ENCODE peak calls at places on chromosomes 16 and 17, in eight cellular contexts. One of them, this sample, is unnamed.

GRCh38 chr17:29197516-29198272 is 17.5 kb upstream of the MYO18A start:
- DNase-seq in PC-9: no peak
- DNase-seq in tibial nerve: no peak
- DNase-seq in adrenal gland: no peak
- DNase-seq in GM23338: no peak
- DNase-seq in psoas muscle: no peak
- DNase-seq in H9: no peak
- DNase-seq in activated CD8-positive, alpha-beta T cell treated with anti-CD3 and anti-CD28 coated beads for 36 hours: no peak
- DNase-seq in this sample: no peak

GRCh38 chr17:33338242-33338641 is 45.1 kb upstream of the ASIC2 start:
- DNase-seq in PC-9: no peak
- DNase-seq in tibial nerve: no peak
- DNase-seq in adrenal gland: no peak
- DNase-seq in GM23338: no peak
- DNase-seq in psoas muscle: no peak
- DNase-seq in H9: no peak
- DNase-seq in activated CD8-positive, alpha-beta T cell treated with anti-CD3 and anti-CD28 coated beads for 36 hours: no peak
- DNase-seq in this sample: no peak

GRCh38 chr17:79093270-79093669 is 18.6 kb downstream of the ENGASE start:
- DNase-seq in PC-9: no peak
- DNase-seq in tibial nerve: no peak
- DNase-seq in adrenal gland: no peak
- DNase-seq in GM23338: no peak
- DNase-seq in psoas muscle: no peak
- DNase-seq in H9: no peak
- DNase-seq in activated CD8-positive, alpha-beta T cell treated with anti-CD3 and anti-CD28 coated beads for 36 hours: no peak
- DNase-seq in this sample: no peak

GRCh38 chr16:85002643-85003042 is 8.7 kb downstream of the ZDHHC7 start:
- DNase-seq in PC-9: no peak
- DNase-seq in tibial nerve: peak; percentile 41
- DNase-seq in adrenal gland: peak; percentile 50
- DNase-seq in GM23338: no peak
- DNase-seq in psoas muscle: no peak
- DNase-seq in H9: no peak
- DNase-seq in activated CD8-positive, alpha-beta T cell treated with anti-CD3 and anti-CD28 coated beads for 36 hours: peak; percentile 19
- DNase-seq in this sample: no peak

GRCh38 chr17:59547131-59547915 is 18.1 kb upstream of the DHX40 start:
- DNase-seq in PC-9: no peak
- DNase-seq in tibial nerve: no peak
- DNase-seq in adrenal gland: no peak
- DNase-seq in GM23338: peak; percentile 22
- DNase-seq in psoas muscle: no peak
- DNase-seq in H9: no peak
- DNase-seq in activated CD8-positive, alpha-beta T cell treated with anti-CD3 and anti-CD28 coated beads for 36 hours: no peak
- DNase-seq in this sample: no peak

GRCh38 chr17:17414316-17414937 is 62.4 kb upstream of the MED9 start:
- DNase-seq in PC-9: no peak
- DNase-seq in tibial nerve: peak; percentile 59
- DNase-seq in adrenal gland: peak; percentile 58
- DNase-seq in GM23338: no peak
- DNase-seq in psoas muscle: peak; percentile 61
- DNase-seq in H9: no peak
- DNase-seq in activated CD8-positive, alpha-beta T cell treated with anti-CD3 and anti-CD28 coated beads for 36 hours: no peak
- DNase-seq in this sample: no peak

GRCh38 chr16:2210386-2211365 is at the start of gene BRICD5:
- DNase-seq in PC-9: no peak
- DNase-seq in tibial nerve: no peak
- DNase-seq in adrenal gland: no peak
- DNase-seq in GM23338: peak; percentile 58
- DNase-seq in psoas muscle: no peak
- DNase-seq in H9: peak; percentile 59
- DNase-seq in activated CD8-positive, alpha-beta T cell treated with anti-CD3 and anti-CD28 coated beads for 36 hours: no peak
- DNase-seq in this sample: no peak

GRCh38 chr17:50209472-50210248 is 8.2 kb upstream of the COL1A1 start:
- DNase-seq in PC-9: peak; percentile 31
- DNase-seq in tibial nerve: peak; percentile 88
- DNase-seq in adrenal gland: peak; percentile 55
- DNase-seq in GM23338: peak; percentile 80
- DNase-seq in psoas muscle: peak; percentile 88
- DNase-seq in H9: peak; percentile 95
- DNase-seq in activated CD8-positive, alpha-beta T cell treated with anti-CD3 and anti-CD28 coated beads for 36 hours: no peak
- DNase-seq in this sample: peak; percentile 80

GRCh38 chr17:76684756-76685155 is 26.0 kb downstream of the MXRA7 start:
- DNase-seq in PC-9: no peak
- DNase-seq in tibial nerve: no peak
- DNase-seq in adrenal gland: no peak
- DNase-seq in GM23338: no peak
- DNase-seq in psoas muscle: no peak
- DNase-seq in H9: no peak
- DNase-seq in activated CD8-positive, alpha-beta T cell treated with anti-CD3 and anti-CD28 coated beads for 36 hours: no peak
- DNase-seq in this sample: no peak

GRCh38 chr16:86010680-86011141 is 111.7 kb downstream of the IRF8 start:
- DNase-seq in PC-9: no peak
- DNase-seq in tibial nerve: no peak
- DNase-seq in adrenal gland: no peak
- DNase-seq in GM23338: no peak
- DNase-seq in psoas muscle: no peak
- DNase-seq in H9: no peak
- DNase-seq in activated CD8-positive, alpha-beta T cell treated with anti-CD3 and anti-CD28 coated beads for 36 hours: no peak
- DNase-seq in this sample: no peak

GRCh38 chr17:44005865-44006580 is 1.6 kb downstream of the NAGS start:
- DNase-seq in PC-9: peak; percentile 53
- DNase-seq in tibial nerve: no peak
- DNase-seq in adrenal gland: peak; percentile 11
- DNase-seq in GM23338: peak; percentile 77
- DNase-seq in psoas muscle: peak; percentile 42
- DNase-seq in H9: peak; percentile 91
- DNase-seq in activated CD8-positive, alpha-beta T cell treated with anti-CD3 and anti-CD28 coated beads for 36 hours: peak; percentile 59
- DNase-seq in this sample: peak; percentile 46

GRCh38 chr17:30218689-30219266 is 16.7 kb downstream of the SLC6A4 start:
- DNase-seq in PC-9: no peak
- DNase-seq in tibial nerve: no peak
- DNase-seq in adrenal gland: no peak
- DNase-seq in GM23338: no peak
- DNase-seq in psoas muscle: no peak
- DNase-seq in H9: no peak
- DNase-seq in activated CD8-positive, alpha-beta T cell treated with anti-CD3 and anti-CD28 coated beads for 36 hours: no peak
- DNase-seq in this sample: no peak

GRCh38 chr17:55420776-55421178 is 858 bp downstream of the MMD start:
- DNase-seq in PC-9: no peak
- DNase-seq in tibial nerve: peak; percentile 28
- DNase-seq in adrenal gland: peak; percentile 51
- DNase-seq in GM23338: peak; percentile 55
- DNase-seq in psoas muscle: peak; percentile 42
- DNase-seq in H9: no peak
- DNase-seq in activated CD8-positive, alpha-beta T cell treated with anti-CD3 and anti-CD28 coated beads for 36 hours: peak; percentile 57
- DNase-seq in this sample: peak; percentile 51

GRCh38 chr17:33202011-33202410 is 91.1 kb downstream of the ASIC2 start:
- DNase-seq in PC-9: no peak
- DNase-seq in tibial nerve: no peak
- DNase-seq in adrenal gland: no peak
- DNase-seq in GM23338: peak; percentile 38
- DNase-seq in psoas muscle: no peak
- DNase-seq in H9: peak; percentile 55
- DNase-seq in activated CD8-positive, alpha-beta T cell treated with anti-CD3 and anti-CD28 coated beads for 36 hours: no peak
- DNase-seq in this sample: no peak

GRCh38 chr16:31192856-31193642 is 9.5 kb downstream of the PYCARD start:
- DNase-seq in PC-9: no peak
- DNase-seq in tibial nerve: no peak
- DNase-seq in adrenal gland: no peak
- DNase-seq in GM23338: no peak
- DNase-seq in psoas muscle: no peak
- DNase-seq in H9: no peak
- DNase-seq in activated CD8-positive, alpha-beta T cell treated with anti-CD3 and anti-CD28 coated beads for 36 hours: no peak
- DNase-seq in this sample: no peak

DNA sequence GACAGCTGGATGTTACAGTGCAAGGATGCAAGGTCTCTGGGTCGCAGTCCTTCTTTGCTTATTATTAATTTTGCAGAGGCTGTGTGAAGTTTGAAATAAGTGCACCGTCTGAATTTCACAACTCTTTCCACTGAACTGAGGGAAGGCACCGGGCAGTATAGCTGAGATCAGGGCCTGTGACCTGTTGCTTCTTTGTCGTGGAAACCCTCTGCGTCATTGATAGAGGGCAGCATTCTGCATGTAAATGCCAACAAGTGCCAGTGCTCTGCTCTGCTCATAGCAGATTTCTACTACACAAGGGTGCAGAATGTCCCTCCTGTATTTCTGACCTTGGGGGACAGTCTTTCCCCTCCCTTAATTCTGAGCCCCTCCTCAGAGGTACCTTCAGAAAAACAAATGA is 26.0 kb downstream of the CD300LF start:
- DNase-seq in PC-9: no peak
- DNase-seq in tibial nerve: no peak
- DNase-seq in adrenal gland: no peak
- DNase-seq in GM23338: no peak
- DNase-seq in psoas muscle: no peak
- DNase-seq in H9: no peak
- DNase-seq in activated CD8-positive, alpha-beta T cell treated with anti-CD3 and anti-CD28 coated beads for 36 hours: no peak
- DNase-seq in this sample: no peak
- TF ChIP-seq CTCF in PC-9: no peak
- TF ChIP-seq CTCF in tibial nerve: no peak
- TF ChIP-seq CTCF in adrenal gland: no peak
- TF ChIP-seq CTCF in GM23338: no peak
- TF ChIP-seq CTCF in psoas muscle: no peak
- TF ChIP-seq CTCF in H9: no peak
- TF ChIP-seq CTCF in activated CD8-positive, alpha-beta T cell treated with anti-CD3 and anti-CD28 coated beads for 36 hours: no peak
- TF ChIP-seq CTCF in this sample: no peak

GRCh38 chr16:13038591-13038990 is 137.2 kb downstream of the SHISA9 start:
- DNase-seq in PC-9: no peak
- DNase-seq in tibial nerve: no peak
- DNase-seq in adrenal gland: no peak
- DNase-seq in GM23338: no peak
- DNase-seq in psoas muscle: no peak
- DNase-seq in H9: no peak
- DNase-seq in activated CD8-positive, alpha-beta T cell treated with anti-CD3 and anti-CD28 coated beads for 36 hours: no peak
- DNase-seq in this sample: no peak

GRCh38 chr16:13036600-13036999 is 135.2 kb downstream of the SHISA9 start:
- DNase-seq in PC-9: peak; percentile 48
- DNase-seq in tibial nerve: peak; percentile 36
- DNase-seq in adrenal gland: peak; percentile 39
- DNase-seq in GM23338: peak; percentile 90
- DNase-seq in psoas muscle: no peak
- DNase-seq in H9: peak; percentile 46
- DNase-seq in activated CD8-positive, alpha-beta T cell treated with anti-CD3 and anti-CD28 coated beads for 36 hours: peak; percentile 52
- DNase-seq in this sample: peak; percentile 88

DNA sequence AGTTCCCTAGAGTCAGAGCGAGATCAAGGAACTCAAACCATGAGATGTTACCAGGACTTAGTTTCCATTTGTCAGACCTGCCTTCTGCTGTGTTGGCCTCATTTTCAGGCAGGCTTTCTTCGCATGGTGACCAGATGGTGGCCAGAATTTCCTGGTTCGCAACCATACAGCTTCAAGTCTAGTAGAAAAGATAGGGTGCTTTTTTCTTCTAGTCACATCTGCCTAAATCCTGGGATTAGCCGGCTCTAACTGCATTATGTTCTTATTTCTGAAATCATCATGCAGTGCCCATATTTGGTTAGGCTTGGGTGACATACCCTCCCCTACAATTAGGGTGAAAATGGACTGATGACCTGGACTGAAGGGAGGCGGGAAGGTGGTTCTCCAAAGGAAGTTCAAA is 131.5 kb downstream of the SHISA9 start:
- DNase-seq in PC-9: no peak
- DNase-seq in tibial nerve: no peak
- DNase-seq in adrenal gland: no peak
- DNase-seq in GM23338: no peak
- DNase-seq in psoas muscle: no peak
- DNase-seq in H9: no peak
- DNase-seq in activated CD8-positive, alpha-beta T cell treated with anti-CD3 and anti-CD28 coated beads for 36 hours: no peak
- DNase-seq in this sample: no peak
- TF ChIP-seq CTCF in PC-9: no peak
- TF ChIP-seq CTCF in tibial nerve: no peak
- TF ChIP-seq CTCF in adrenal gland: no peak
- TF ChIP-seq CTCF in GM23338: no peak
- TF ChIP-seq CTCF in psoas muscle: no peak
- TF ChIP-seq CTCF in H9: no peak
- TF ChIP-seq CTCF in activated CD8-positive, alpha-beta T cell treated with anti-CD3 and anti-CD28 coated beads for 36 hours: no peak
- TF ChIP-seq CTCF in this sample: no peak

DNA sequence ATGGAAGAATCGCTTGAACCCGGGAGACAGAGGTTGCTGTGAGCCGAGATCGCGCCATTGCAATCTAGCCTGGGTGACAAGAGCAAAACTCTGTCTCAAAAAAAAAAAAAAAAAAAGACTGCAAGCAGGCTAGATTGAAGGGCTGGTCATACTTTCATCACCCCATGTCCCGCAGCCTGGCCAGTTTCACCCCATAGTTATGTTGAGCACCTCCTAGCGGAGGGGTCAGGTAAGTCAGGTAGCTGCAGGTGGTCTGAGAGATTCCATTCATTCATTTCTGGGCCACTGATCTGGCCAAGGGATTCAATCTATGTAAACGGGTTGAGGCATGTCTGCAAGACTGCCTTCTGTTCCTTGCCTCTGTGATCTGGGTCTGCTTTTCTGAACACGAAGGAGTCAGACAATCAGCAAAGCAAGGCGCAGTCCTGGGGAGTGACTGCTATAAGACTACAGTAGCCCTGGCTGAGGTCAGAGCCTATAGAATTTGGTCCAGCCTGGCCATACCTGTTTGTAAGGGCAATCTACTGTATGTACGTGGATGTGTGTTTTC is 23.6 kb upstream of the BPTF start:
- DNase-seq in PC-9: no peak
- DNase-seq in tibial nerve: no peak
- DNase-seq in adrenal gland: no peak
- DNase-seq in GM23338: peak; percentile 73
- DNase-seq in psoas muscle: no peak
- DNase-seq in H9: peak; percentile 68
- DNase-seq in activated CD8-positive, alpha-beta T cell treated with anti-CD3 and anti-CD28 coated beads for 36 hours: no peak
- DNase-seq in this sample: no peak
- TF ChIP-seq CTCF in PC-9: peak; percentile 21
- TF ChIP-seq CTCF in tibial nerve: no peak
- TF ChIP-seq CTCF in adrenal gland: no peak
- TF ChIP-seq CTCF in GM23338: peak; percentile 65
- TF ChIP-seq CTCF in psoas muscle: no peak
- TF ChIP-seq CTCF in H9: peak; percentile 59
- TF ChIP-seq CTCF in activated CD8-positive, alpha-beta T cell treated with anti-CD3 and anti-CD28 coated beads for 36 hours: no peak
- TF ChIP-seq CTCF in this sample: no peak

GRCh38 chr17:82062076-82062983 is 3.3 kb downstream of the DUS1L start:
- DNase-seq in PC-9: no peak
- DNase-seq in tibial nerve: no peak
- DNase-seq in adrenal gland: no peak
- DNase-seq in GM23338: peak; percentile 20
- DNase-seq in psoas muscle: peak; percentile 10
- DNase-seq in H9: no peak
- DNase-seq in activated CD8-positive, alpha-beta T cell treated with anti-CD3 and anti-CD28 coated beads for 36 hours: no peak
- DNase-seq in this sample: no peak
- TF ChIP-seq CTCF in PC-9: no peak
- TF ChIP-seq CTCF in tibial nerve: no peak
- TF ChIP-seq CTCF in adrenal gland: no peak
- TF ChIP-seq CTCF in GM23338: no peak
- TF ChIP-seq CTCF in psoas muscle: no peak
- TF ChIP-seq CTCF in H9: no peak
- TF ChIP-seq CTCF in activated CD8-positive, alpha-beta T cell treated with anti-CD3 and anti-CD28 coated beads for 36 hours: no peak
- TF ChIP-seq CTCF in this sample: no peak

GRCh38 chr16:47204736-47205499 is 61.2 kb upstream of the NETO2 start:
- DNase-seq in PC-9: no peak
- DNase-seq in tibial nerve: no peak
- DNase-seq in adrenal gland: no peak
- DNase-seq in GM23338: peak; percentile 2
- DNase-seq in psoas muscle: no peak
- DNase-seq in H9: no peak
- DNase-seq in activated CD8-positive, alpha-beta T cell treated with anti-CD3 and anti-CD28 coated beads for 36 hours: no peak
- DNase-seq in this sample: no peak
- TF ChIP-seq CTCF in PC-9: no peak
- TF ChIP-seq CTCF in tibial nerve: no peak
- TF ChIP-seq CTCF in adrenal gland: no peak
- TF ChIP-seq CTCF in GM23338: no peak
- TF ChIP-seq CTCF in psoas muscle: no peak
- TF ChIP-seq CTCF in H9: peak; percentile 24
- TF ChIP-seq CTCF in activated CD8-positive, alpha-beta T cell treated with anti-CD3 and anti-CD28 coated beads for 36 hours: no peak
- TF ChIP-seq CTCF in this sample: no peak

This sample was measured in nephron progenitor cell.